ENCODE peak calls at places on chromosomes 11 and 22, in four cellular contexts. One of them, this sample, is unnamed.

GRCh38 chr11:28697920-28698827 is 590.0 kb downstream of the METTL15 start:
- DNase-seq in kidney: no peak
- DNase-seq in hepatocyte: peak; percentile 70
- DNase-seq in PC-9: no peak
- DNase-seq in this sample: peak; percentile 41

GRCh38 chr11:122656073-122656630 is 630 bp downstream of the UBASH3B start:
- DNase-seq in kidney: peak; percentile 82
- DNase-seq in PC-9: peak; percentile 35
- DNase-seq in hepatocyte: peak; percentile 83
- DNase-seq in this sample: peak; percentile 64

GRCh38 chr11:1453611-1454386 is 32.8 kb downstream of the MOB2 start:
- DNase-seq in PC-9: no peak
- DNase-seq in kidney: no peak
- DNase-seq in hepatocyte: peak; percentile 47
- DNase-seq in this sample: peak; percentile 56

GRCh38 chr22:27745809-27746208 is 55.7 kb downstream of the MN1 start:
- DNase-seq in kidney: no peak
- DNase-seq in hepatocyte: no peak
- DNase-seq in PC-9: no peak
- DNase-seq in this sample: no peak

GRCh38 chr22:38077595-38077994 is 6.4 kb downstream of the SLC16A8 start:
- DNase-seq in hepatocyte: no peak
- DNase-seq in PC-9: no peak
- DNase-seq in kidney: peak; percentile 55
- DNase-seq in this sample: no peak

GRCh38 chr11:16799890-16800289 is 61.4 kb downstream of the C11orf58 start:
- DNase-seq in hepatocyte: no peak
- DNase-seq in kidney: no peak
- DNase-seq in PC-9: no peak
- DNase-seq in this sample: no peak

GRCh38 chr11:109033627-109034340 is 368.9 kb downstream of the DDX10 start:
- DNase-seq in kidney: no peak
- DNase-seq in PC-9: no peak
- DNase-seq in hepatocyte: no peak
- DNase-seq in this sample: no peak

GRCh38 chr11:44316388-44317240 is 6.7 kb upstream of the ALX4 start:
- DNase-seq in hepatocyte: no peak
- DNase-seq in kidney: peak; percentile 69
- DNase-seq in PC-9: no peak
- DNase-seq in this sample: no peak

GRCh38 chr11:121446752-121447156 is 5.4 kb upstream of the SORL1 start:
- DNase-seq in hepatocyte: no peak
- DNase-seq in PC-9: no peak
- DNase-seq in kidney: no peak
- DNase-seq in this sample: no peak

GRCh38 chr11:58493676-58494075 is 14.2 kb downstream of the OR5B21 start:
- DNase-seq in hepatocyte: no peak
- DNase-seq in PC-9: no peak
- DNase-seq in kidney: no peak
- DNase-seq in this sample: peak; percentile 5

GRCh38 chr11:2934057-2934550 is 4.9 kb upstream of the PHLDA2 start:
- DNase-seq in hepatocyte: no peak
- DNase-seq in kidney: no peak
- DNase-seq in PC-9: no peak
- DNase-seq in this sample: no peak

GRCh38 chr11:73496134-73496533 is 101.8 kb downstream of the FAM168A start:
- DNase-seq in PC-9: no peak
- DNase-seq in kidney: no peak
- DNase-seq in hepatocyte: no peak
- DNase-seq in this sample: no peak

GRCh38 chr22:30253205-30253852 is 6.8 kb upstream of the LIF start:
- DNase-seq in PC-9: peak; percentile 89
- DNase-seq in kidney: peak; percentile 95
- DNase-seq in hepatocyte: peak; percentile 77
- DNase-seq in this sample: no peak

GRCh38 chr11:69659591-69659990 is 15.6 kb downstream of the LTO1 start:
- DNase-seq in kidney: peak; percentile 16
- DNase-seq in PC-9: no peak
- DNase-seq in hepatocyte: no peak
- DNase-seq in this sample: no peak

GRCh38 chr11:118304227-118304808 is at the start of gene CD3E:
- DNase-seq in PC-9: no peak
- DNase-seq in hepatocyte: no peak
- DNase-seq in kidney: no peak
- DNase-seq in this sample: no peak

GRCh38 chr11:129412501-129412900 is 36.9 kb downstream of the BARX2 start:
- DNase-seq in kidney: no peak
- DNase-seq in hepatocyte: no peak
- DNase-seq in PC-9: no peak
- DNase-seq in this sample: no peak

GRCh38 chr22:49962751-49963646 is 2.4 kb downstream of the PIM3 start:
- DNase-seq in hepatocyte: peak; percentile 30
- DNase-seq in kidney: peak; percentile 83
- DNase-seq in PC-9: no peak
- DNase-seq in this sample: no peak

GRCh38 chr11:85718991-85719807 is 33.2 kb upstream of the CCDC89 start:
- DNase-seq in PC-9: peak; percentile 98
- DNase-seq in hepatocyte: peak; percentile 45
- DNase-seq in kidney: peak; percentile 82
- DNase-seq in this sample: peak; percentile 75

GRCh38 chr11:103700605-103701004 is 335.8 kb upstream of the DDI1 start:
- DNase-seq in hepatocyte: peak; percentile 7
- DNase-seq in PC-9: peak; percentile 70
- DNase-seq in kidney: no peak
- DNase-seq in this sample: no peak

GRCh38 chr11:31445621-31446020 is 63.8 kb downstream of the IMMP1L start:
- DNase-seq in hepatocyte: no peak
- DNase-seq in kidney: no peak
- DNase-seq in PC-9: no peak
- DNase-seq in this sample: no peak

GRCh38 chr11:2771758-2772466 is 72.1 kb upstream of the KCNQ1OT1 start:
- DNase-seq in kidney: peak; percentile 51
- DNase-seq in PC-9: no peak
- DNase-seq in hepatocyte: no peak
- DNase-seq in this sample: no peak

GRCh38 chr11:121567988-121568387 is 115.2 kb upstream of the SORL1-AS1 start:
- DNase-seq in kidney: no peak
- DNase-seq in PC-9: no peak
- DNase-seq in hepatocyte: no peak
- DNase-seq in this sample: no peak

GRCh38 chr11:1389932-1390587 is at the start of gene BRSK2:
- DNase-seq in kidney: peak; percentile 79
- DNase-seq in PC-9: no peak
- DNase-seq in hepatocyte: peak; percentile 59
- DNase-seq in this sample: no peak

GRCh38 chr11:45834298-45834756 is 12.9 kb upstream of the CRY2 start:
- DNase-seq in kidney: no peak
- DNase-seq in hepatocyte: no peak
- DNase-seq in PC-9: no peak
- DNase-seq in this sample: no peak

GRCh38 chr11:69515271-69516245 is 34.1 kb downstream of the LINC01488 start:
- DNase-seq in kidney: no peak
- DNase-seq in PC-9: no peak
- DNase-seq in hepatocyte: no peak
- DNase-seq in this sample: no peak

GRCh38 chr11:66663741-66664296 is 13.9 kb downstream of the RBM4B start:
- DNase-seq in kidney: no peak
- DNase-seq in PC-9: no peak
- DNase-seq in hepatocyte: no peak
- DNase-seq in this sample: no peak

GRCh38 chr11:6568191-6568918 is 35.1 kb downstream of the RRP8 start:
- DNase-seq in PC-9: no peak
- DNase-seq in kidney: peak; percentile 53
- DNase-seq in hepatocyte: peak; percentile 65
- DNase-seq in this sample: peak; percentile 32

GRCh38 chr11:78221396-78222315 is 32.9 kb downstream of the USP35 start:
- DNase-seq in PC-9: no peak
- DNase-seq in hepatocyte: no peak
- DNase-seq in kidney: no peak
- DNase-seq in this sample: no peak

GRCh38 chr22:34804588-34804987 is 261.4 kb upstream of the ISX start:
- DNase-seq in hepatocyte: peak; percentile 15
- DNase-seq in kidney: no peak
- DNase-seq in PC-9: no peak
- DNase-seq in this sample: no peak

GRCh38 chr11:78056093-78056492 is 7.6 kb upstream of the THRSP start:
- DNase-seq in hepatocyte: no peak
- DNase-seq in PC-9: no peak
- DNase-seq in kidney: no peak
- DNase-seq in this sample: no peak

GRCh38 chr11:60891103-60891741 is 15.2 kb downstream of the PRPF19 start:
- DNase-seq in hepatocyte: no peak
- DNase-seq in PC-9: no peak
- DNase-seq in kidney: no peak
- DNase-seq in this sample: no peak

GRCh38 chr11:78920329-78920728 is 345.7 kb upstream of the NARS2 start:
- DNase-seq in hepatocyte: no peak
- DNase-seq in PC-9: no peak
- DNase-seq in kidney: no peak
- DNase-seq in this sample: no peak

GRCh38 chr11:95593101-95593500 is 196.5 kb downstream of the FAM76B start:
- DNase-seq in PC-9: no peak
- DNase-seq in kidney: no peak
- DNase-seq in hepatocyte: peak; percentile 13
- DNase-seq in this sample: no peak

GRCh38 chr11:133337905-133338536 is 194.3 kb downstream of the OPCML start:
- DNase-seq in hepatocyte: no peak
- DNase-seq in kidney: no peak
- DNase-seq in PC-9: no peak
- DNase-seq in this sample: no peak

GRCh38 chr11:4626207-4627105 is 10.8 kb upstream of the OR51D1 start:
- DNase-seq in kidney: no peak
- DNase-seq in hepatocyte: peak; percentile 92
- DNase-seq in PC-9: peak; percentile 39
- DNase-seq in this sample: peak; percentile 44

GRCh38 chr11:134541951-134542350 is 129.9 kb upstream of the B3GAT1 start:
- DNase-seq in kidney: no peak
- DNase-seq in hepatocyte: no peak
- DNase-seq in PC-9: no peak
- DNase-seq in this sample: no peak
- H3K27ac ChIP-seq in kidney: no peak overlapping the region
- H3K27ac ChIP-seq in hepatocyte: no peak overlapping the region
- H3K27ac ChIP-seq in PC-9: peak overlapping the region; percentile 83
- H3K27ac ChIP-seq in this sample: no peak overlapping the region

DNA sequence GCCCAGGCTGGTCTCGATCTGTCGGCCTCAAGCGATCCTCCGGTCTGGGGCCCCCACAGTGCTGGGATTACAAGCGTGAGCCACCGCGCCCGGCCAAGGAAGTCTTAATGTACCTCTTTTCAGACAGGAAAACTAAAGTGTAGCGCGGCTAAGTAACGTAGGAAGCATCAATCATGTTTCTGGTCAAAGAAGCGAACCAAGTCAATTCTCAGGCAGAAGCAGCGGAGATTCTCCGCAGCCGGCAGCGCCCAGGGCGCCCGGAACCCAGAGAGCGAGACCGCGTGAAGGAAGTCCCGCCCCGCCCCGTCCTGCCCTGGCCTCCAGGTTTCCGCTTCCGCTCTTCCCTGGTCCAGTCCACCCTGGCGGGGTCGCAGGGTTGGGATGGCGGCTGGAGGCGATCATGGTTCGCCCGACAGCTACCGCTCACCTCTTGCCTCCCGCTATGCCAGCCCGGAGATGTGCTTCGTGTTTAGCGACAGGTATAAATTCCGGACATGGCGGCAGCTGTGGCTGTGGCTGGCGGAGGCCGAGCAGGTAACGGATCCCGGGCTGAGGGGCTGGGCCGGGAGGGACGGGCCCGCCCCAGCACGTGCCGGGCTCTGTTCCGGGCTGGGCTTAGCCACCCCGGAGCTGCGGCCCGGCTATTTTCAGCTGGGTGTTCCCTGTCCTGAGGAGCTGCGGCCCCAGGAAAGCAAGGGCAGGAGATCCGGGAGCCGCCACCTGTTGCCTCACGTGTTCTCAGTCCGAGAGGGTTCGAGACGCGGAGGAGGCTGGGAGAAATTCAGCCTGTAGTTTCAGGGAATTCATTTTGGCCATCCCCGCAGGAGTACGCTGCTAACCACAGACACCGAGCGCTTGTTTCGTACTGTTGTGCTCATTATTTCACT is at the start of gene ADSL:
- DNase-seq in PC-9: peak; percentile 77
- DNase-seq in kidney: peak; percentile 96
- DNase-seq in hepatocyte: peak; percentile 94
- DNase-seq in this sample: peak; percentile 84
- TF ChIP-seq CTCF in PC-9: no peak
- TF ChIP-seq CTCF in kidney: no peak
- TF ChIP-seq CTCF in hepatocyte: no peak
- TF ChIP-seq CTCF in this sample: no peak

DNA sequence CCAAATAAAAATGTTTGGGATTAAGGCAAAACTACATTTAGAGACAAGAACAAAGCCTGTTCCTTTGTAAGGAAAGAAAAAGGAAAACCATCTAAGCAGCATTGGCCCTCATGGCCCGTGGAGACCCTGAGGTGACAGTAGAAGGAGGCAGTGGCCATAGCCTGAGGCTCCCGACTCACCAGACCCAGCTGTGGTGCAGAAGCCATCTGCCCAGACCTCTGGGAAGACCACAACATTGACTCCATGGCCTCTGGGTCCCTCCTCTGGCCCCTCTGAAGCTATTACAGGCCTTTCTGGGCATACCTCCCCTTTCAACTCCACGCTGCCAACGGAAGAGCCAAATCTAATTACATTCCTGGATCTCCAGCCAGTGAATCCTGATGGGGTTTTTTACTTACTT is 6.4 kb downstream of the PRAME start:
- DNase-seq in kidney: no peak
- DNase-seq in hepatocyte: no peak
- DNase-seq in PC-9: no peak
- DNase-seq in this sample: no peak
- H3K27ac ChIP-seq in kidney: no peak overlapping the region
- H3K27ac ChIP-seq in hepatocyte: no peak overlapping the region
- H3K27ac ChIP-seq in PC-9: no peak overlapping the region
- H3K27ac ChIP-seq in this sample: no peak overlapping the region

GRCh38 chr11:81655351-81655750 is 1078.3 kb downstream of the FAM181B start:
- DNase-seq in kidney: no peak
- DNase-seq in PC-9: no peak
- DNase-seq in hepatocyte: no peak
- DNase-seq in this sample: no peak

GRCh38 chr11:81658722-81659121 is 1074.9 kb downstream of the FAM181B start:
- DNase-seq in PC-9: no peak
- DNase-seq in kidney: peak; percentile 11
- DNase-seq in hepatocyte: peak; percentile 33
- DNase-seq in this sample: peak; percentile 1
- TF ChIP-seq CTCF in PC-9: peak; percentile 72
- TF ChIP-seq CTCF in kidney: peak; percentile 8
- TF ChIP-seq CTCF in hepatocyte: peak; percentile 45
- TF ChIP-seq CTCF in this sample: peak; percentile 33

GRCh38 chr11:119370486-119371046 is 10.9 kb downstream of the USP2 start:
- DNase-seq in PC-9: no peak
- DNase-seq in kidney: peak; percentile 86
- DNase-seq in hepatocyte: peak; percentile 51
- DNase-seq in this sample: no peak
- H3K27ac ChIP-seq in PC-9: no peak overlapping the region
- H3K27ac ChIP-seq in kidney: peak overlapping the region; percentile 91
- H3K27ac ChIP-seq in hepatocyte: peak overlapping the region; percentile 90
- H3K27ac ChIP-seq in this sample: peak overlapping the region; percentile 100